ENCODE peak calls at places on chromosome 7, in six cellular contexts. H is T1000, P is head of caudate nucleus, M is A549, R is kidney tubule cell, Z is AG09309. A is an unnamed sample.

GRCh38 chr7:24755096-24755495 is 2.2 kb downstream of the GSDME start:
- DNase-seq in H (no peak), P (no peak), M (no peak), R (no peak), Z (no peak), A (no peak)

GRCh38 chr7:41881313-41882130 is 178.6 kb upstream of the INHBA start:
- DNase-seq in H (no peak), P (no peak), M (no peak), R (no peak), Z (no peak), A (no peak)

GRCh38 chr7:2876031-2876862 is 32.1 kb upstream of the GNA12 start:
- DNase-seq in H (peak; percentile 43), P (no peak), M (no peak), R (peak; percentile 93), Z (no peak), A (peak; percentile 67)

GRCh38 chr7:25854608-25855497 is 297.1 kb upstream of the NFE2L3 start:
- DNase-seq in H (no peak), P (peak; percentile 57), M (peak; percentile 89), R (peak; percentile 99), Z (peak; percentile 99), A (peak; percentile 100)

GRCh38 chr7:5673125-5673524 is 108.3 kb downstream of the RNF216 start:
- DNase-seq in H (no peak), P (no peak), M (no peak), R (no peak), Z (no peak), A (no peak)

GRCh38 chr7:44064791-44065430 is 456 bp downstream of the PGAM2 start:
- DNase-seq in H (no peak), P (no peak), M (no peak), R (no peak), Z (no peak), A (no peak)

GRCh38 chr7:102933763-102934162 is 21.0 kb downstream of the LRRC17 start:
- DNase-seq in H (no peak), P (no peak), M (no peak), R (no peak), Z (peak; percentile 95), A (peak; percentile 94)

GRCh38 chr7:141320287-141320686 is 230.9 kb upstream of the AGK start:
- DNase-seq in H (no peak), P (no peak), M (no peak), R (peak; percentile 83), Z (no peak), A (no peak)

GRCh38 chr7:15214981-15215380 is 312.4 kb upstream of the DGKB start:
- DNase-seq in H (no peak), P (no peak), M (no peak), R (no peak), Z (peak; percentile 3), A (no peak)

GRCh38 chr7:131293018-131293417 is 34.7 kb upstream of the MKLN1 start:
- DNase-seq in H (no peak), P (no peak), M (no peak), R (peak; percentile 30), Z (peak; percentile 25), A (peak; percentile 39)

GRCh38 chr7:67608806-67609205 is 612.2 kb downstream of the TYW1 start:
- DNase-seq in H (no peak), P (no peak), M (peak; percentile 26), R (no peak), Z (no peak), A (no peak)

GRCh38 chr7:150784120-150784736 is 15.9 kb downstream of the TMEM176B start:
- DNase-seq in H (no peak), P (no peak), M (no peak), R (peak; percentile 67), Z (no peak), A (no peak)

GRCh38 chr7:88357794-88358533 is 51.3 kb upstream of the STEAP4 start:
- DNase-seq in H (no peak), P (no peak), M (no peak), R (peak; percentile 49), Z (no peak), A (no peak)

GRCh38 chr7:123675092-123675473 is 19.4 kb downstream of the LMOD2 start:
- DNase-seq in H (no peak), P (no peak), M (no peak), R (peak; percentile 35), Z (peak; percentile 14), A (no peak)

GRCh38 chr7:39686261-39686924 is 63.0 kb downstream of the RALA start:
- DNase-seq in H (no peak), P (no peak), M (no peak), R (peak; percentile 15), Z (peak; percentile 53), A (no peak)

GRCh38 chr7:5406957-5407930 is 16.4 kb downstream of the TNRC18 start:
- DNase-seq in H (no peak), P (no peak), M (no peak), R (no peak), Z (no peak), A (no peak)

GRCh38 chr7:11831727-11832495 is at the start of gene THSD7A:
- DNase-seq in H (peak; percentile 25), P (peak; percentile 68), M (peak; percentile 46), R (peak; percentile 66), Z (no peak), A (no peak)

A was measured in skeletal muscle cell.